ENCODE peak calls at places on chromosomes 16 and 17, in four cellular contexts. L is BE2C, H is foreskin fibroblast, E is choroid plexus epithelial cell. V is an unnamed sample.

GRCh38 chr16:25390761-25391160 is 133.1 kb upstream of the ZKSCAN2 start:
- DNase-seq in L (no peak), H (no peak), E (no peak), V (no peak)

GRCh38 chr17:10600551-10600950 is 51.1 kb upstream of the MYH2 start:
- DNase-seq in L (no peak), H (peak), E (no peak), V (peak)

GRCh38 chr17:70168044-70168978 is 1.0 kb upstream of the KCNJ2 start:
- DNase-seq in L (peak), H (peak), E (peak), V (peak)

GRCh38 chr17:45291170-45291805 is 25.5 kb downstream of the MAP3K14 start:
- DNase-seq in L (no peak), H (no peak), E (peak), V (no peak)

GRCh38 chr16:50954469-50954868 is 196.6 kb downstream of the SALL1 start:
- DNase-seq in L (no peak), H (no peak), E (no peak), V (no peak)

GRCh38 chr16:11395008-11395948 is 50.0 kb downstream of the RMI2 start:
- DNase-seq in L (no peak), H (no peak), E (no peak), V (no peak)

GRCh38 chr16:81539009-81539820 is 94.6 kb downstream of the CMIP start:
- DNase-seq in L (no peak), H (no peak), E (peak), V (peak)

GRCh38 chr17:78144146-78144719 is 2.0 kb upstream of the C17orf99 start:
- DNase-seq in L (peak), H (peak), E (peak), V (peak)

GRCh38 chr17:71032746-71033273 is 863.5 kb downstream of the KCNJ2 start:
- DNase-seq in L (peak), H (no peak), E (no peak), V (no peak)

GRCh38 chr16:72173997-72174396 is 2.0 kb upstream of the PMFBP1 start:
- DNase-seq in L (no peak), H (no peak), E (no peak), V (no peak)

GRCh38 chr17:12727076-12727750 is 61.5 kb downstream of the MYOCD start:
- DNase-seq in L (no peak), H (no peak), E (peak), V (peak)

GRCh38 chr17:57905875-57906455 is 49.2 kb downstream of the CUEDC1 start:
- DNase-seq in L (no peak), H (no peak), E (no peak), V (no peak)

GRCh38 chr17:78341559-78342437 is 18.1 kb downstream of the SOCS3 start:
- DNase-seq in L (peak), H (peak), E (peak), V (peak)

GRCh38 chr17:58513391-58513912 is 986 bp downstream of the MTMR4 start:
- DNase-seq in L (no peak), H (no peak), E (no peak), V (no peak)

GRCh38 chr17:2108170-2108569 is 53.3 kb downstream of the HIC1 start:
- DNase-seq in L (no peak), H (no peak), E (no peak), V (peak)

GRCh38 chr17:72056727-72057290 is 64.0 kb upstream of the SOX9 start:
- DNase-seq in L (no peak), H (no peak), E (no peak), V (no peak)

GRCh38 chr17:82563318-82563717 is 43.8 kb downstream of the FOXK2 start:
- DNase-seq in L (no peak), H (no peak), E (no peak), V (no peak)

GRCh38 chr16:88719933-88720296 is 13.6 kb downstream of the CTU2 start:
- DNase-seq in L (no peak), H (no peak), E (no peak), V (no peak)

GRCh38 chr16:22946433-22946832 is 132.5 kb downstream of the HS3ST2 start:
- DNase-seq in L (no peak), H (no peak), E (no peak), V (no peak)

GRCh38 chr17:73841431-73842060 is 197.3 kb upstream of the SDK2 start:
- DNase-seq in L (peak), H (no peak), E (peak), V (peak)

GRCh38 chr17:75088902-75089417 is 1.2 kb downstream of the SLC16A5 start:
- DNase-seq in L (no peak), H (no peak), E (peak), V (peak)

GRCh38 chr16:27781195-27781524 is 231.2 kb downstream of the KATNIP start:
- DNase-seq in L (no peak), H (no peak), E (peak), V (peak)

GRCh38 chr17:68425979-68426378 is 31.3 kb downstream of the WIPI1 start:
- DNase-seq in L (no peak), H (no peak), E (no peak), V (no peak)

GRCh38 chr16:88747588-88748301 is 37.3 kb downstream of the PIEZO1 start:
- DNase-seq in L (no peak), H (no peak), E (no peak), V (no peak)

GRCh38 chr17:39174907-39175694 is 9.1 kb upstream of the ARL5C start:
- DNase-seq in L (peak), H (no peak), E (peak), V (peak)

DNA sequence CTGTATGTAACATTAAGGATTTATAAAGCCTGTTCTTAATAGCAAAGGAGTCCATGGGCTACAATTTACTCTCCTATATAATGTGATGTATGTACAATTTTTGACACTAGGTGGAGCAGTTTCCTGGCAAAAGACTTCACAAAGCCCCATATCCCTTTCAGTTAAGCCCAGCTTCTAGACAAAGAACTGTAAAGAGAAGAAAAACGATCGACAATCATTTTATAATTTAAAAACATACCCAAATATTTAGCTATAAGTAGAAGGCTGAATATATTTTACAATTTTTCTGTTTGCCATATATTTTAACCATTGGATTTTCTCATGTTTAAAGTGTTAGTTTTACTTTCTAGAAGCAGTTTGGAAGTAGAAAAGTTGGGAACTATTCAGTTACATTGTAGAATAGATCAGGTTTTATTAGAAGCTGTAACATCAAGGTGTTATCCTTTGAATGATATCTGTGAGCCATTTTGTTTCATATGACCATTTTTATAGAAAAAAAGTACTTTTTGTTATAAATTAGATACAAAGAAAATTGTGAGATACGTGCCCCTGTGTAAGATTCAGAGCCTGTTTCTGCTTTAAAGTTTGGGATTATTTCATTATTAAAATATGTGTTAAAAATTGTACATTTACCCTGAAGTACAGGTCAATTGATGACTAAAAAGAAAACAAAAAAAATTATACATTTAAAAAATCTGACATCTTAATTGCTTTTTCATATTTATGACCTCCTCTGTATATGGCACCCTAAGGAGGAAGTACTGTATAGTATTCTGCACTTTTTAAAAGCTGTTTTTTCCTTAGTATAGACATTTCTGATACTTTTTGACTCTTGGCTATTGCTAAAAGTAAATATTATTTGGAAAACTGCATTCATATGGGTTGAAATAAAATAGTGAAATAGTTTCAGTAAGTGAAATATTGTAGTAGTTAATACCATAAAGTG is 46.3 kb downstream of the VMP1 start:
- DNase-seq in L (peak), H (peak), E (peak), V (peak)
- H3K4me3 ChIP-seq in L (no peak), H (no peak), E (no peak), V (peak)

GRCh38 chr16:20806168-20807050 is at the start of the genes ERI2 and REXO5:
- DNase-seq in L (peak), H (peak), E (peak), V (peak)
- TF ChIP-seq CTCF in L (peak), H (peak), E (peak), V (peak)

GRCh38 chr16:67843343-67843765 is 1.2 kb downstream of the THAP11 start:
- DNase-seq in L (peak), H (peak), E (no peak), V (no peak)

GRCh38 chr16:67845291-67846062 is 1.3 kb upstream of the NUTF2 start:
- DNase-seq in L (no peak), H (no peak), E (no peak), V (no peak)

GRCh38 chr16:67842509-67843342 is 606 bp downstream of the THAP11 start:
- DNase-seq in L (peak), H (peak), E (peak), V (peak)

GRCh38 chr16:67846063-67846319 is 742 bp upstream of the NUTF2 start:
- DNase-seq in L (no peak), H (no peak), E (no peak), V (no peak)

DNA sequence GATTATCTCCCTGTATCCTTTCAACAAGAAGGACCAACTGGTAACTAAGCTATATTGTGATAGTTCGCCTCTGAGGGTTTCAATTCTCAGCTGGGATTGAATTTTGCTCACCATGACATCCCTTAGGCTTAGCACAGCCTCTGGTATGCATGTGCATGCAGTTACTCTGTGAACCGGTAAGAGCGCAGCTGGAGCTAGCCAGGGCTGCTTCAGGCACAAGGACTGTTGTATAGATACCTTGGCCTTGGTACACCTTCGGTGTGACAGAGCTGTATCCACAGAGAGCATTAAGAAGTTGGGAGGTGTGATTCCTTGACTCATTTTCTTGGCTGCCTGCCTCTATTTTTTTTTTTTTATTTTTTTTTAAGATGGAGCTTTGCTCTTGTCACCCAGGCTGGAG is 2.3 kb upstream of the NUTF2 start:
- DNase-seq in L (peak), H (peak), E (peak), V (peak)
- H3K4me3 ChIP-seq in L (peak), H (no peak), E (no peak), V (peak)

DNA sequence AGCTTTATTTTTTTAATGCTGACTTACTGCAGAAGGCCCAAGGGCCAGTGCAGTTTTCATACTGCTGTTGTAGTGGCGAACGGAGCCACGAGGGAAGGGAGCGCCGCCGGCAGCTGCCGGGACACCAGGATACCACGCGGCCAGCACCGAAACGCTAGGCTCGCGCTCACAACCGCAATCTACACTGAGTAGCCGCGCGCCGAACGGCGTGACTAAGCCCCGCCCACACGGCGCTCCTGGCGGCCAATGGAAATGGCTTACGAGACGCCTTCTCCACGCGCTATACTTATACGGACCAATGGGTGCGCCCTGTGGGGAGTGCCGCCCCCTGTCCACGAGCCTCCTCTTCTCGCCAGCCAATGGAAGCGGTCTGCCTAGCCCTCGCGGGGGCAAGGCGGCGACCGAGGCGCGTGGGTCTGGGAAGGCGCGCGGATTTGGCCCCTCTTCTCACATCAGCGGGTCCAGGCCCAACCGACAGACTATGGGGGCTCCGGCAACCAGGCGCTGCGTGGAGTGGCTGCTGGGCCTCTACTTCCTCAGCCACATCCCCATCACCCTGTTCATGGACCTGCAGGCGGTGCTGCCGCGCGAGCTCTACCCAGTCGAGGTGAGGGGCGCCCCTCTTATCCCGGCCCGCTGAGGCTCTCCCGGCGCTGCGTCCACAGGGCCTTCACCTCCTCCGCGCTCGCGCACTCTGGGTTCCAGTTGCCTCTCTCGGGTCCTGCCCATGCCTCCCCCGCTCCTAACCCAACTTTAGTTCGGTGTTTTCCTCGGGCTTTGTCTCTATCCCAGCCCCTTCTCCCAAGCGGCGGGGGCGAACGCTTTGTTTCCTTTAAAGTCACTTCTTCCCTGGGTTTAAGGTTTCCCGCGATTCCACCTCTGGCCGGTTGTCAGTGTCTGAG is at the start of gene TMEM97:
- DNase-seq in L (peak), H (peak), E (peak), V (peak)
- TF ChIP-seq CTCF in L (no peak), H (peak), E (peak), V (peak)

GRCh38 chr17:63848834-63849689 is 6.6 kb upstream of the SMARCD2 start:
- DNase-seq in L (no peak), H (peak), E (peak), V (peak)
- H3K4me3 ChIP-seq in L (no peak), H (peak), E (peak), V (peak)

DNA sequence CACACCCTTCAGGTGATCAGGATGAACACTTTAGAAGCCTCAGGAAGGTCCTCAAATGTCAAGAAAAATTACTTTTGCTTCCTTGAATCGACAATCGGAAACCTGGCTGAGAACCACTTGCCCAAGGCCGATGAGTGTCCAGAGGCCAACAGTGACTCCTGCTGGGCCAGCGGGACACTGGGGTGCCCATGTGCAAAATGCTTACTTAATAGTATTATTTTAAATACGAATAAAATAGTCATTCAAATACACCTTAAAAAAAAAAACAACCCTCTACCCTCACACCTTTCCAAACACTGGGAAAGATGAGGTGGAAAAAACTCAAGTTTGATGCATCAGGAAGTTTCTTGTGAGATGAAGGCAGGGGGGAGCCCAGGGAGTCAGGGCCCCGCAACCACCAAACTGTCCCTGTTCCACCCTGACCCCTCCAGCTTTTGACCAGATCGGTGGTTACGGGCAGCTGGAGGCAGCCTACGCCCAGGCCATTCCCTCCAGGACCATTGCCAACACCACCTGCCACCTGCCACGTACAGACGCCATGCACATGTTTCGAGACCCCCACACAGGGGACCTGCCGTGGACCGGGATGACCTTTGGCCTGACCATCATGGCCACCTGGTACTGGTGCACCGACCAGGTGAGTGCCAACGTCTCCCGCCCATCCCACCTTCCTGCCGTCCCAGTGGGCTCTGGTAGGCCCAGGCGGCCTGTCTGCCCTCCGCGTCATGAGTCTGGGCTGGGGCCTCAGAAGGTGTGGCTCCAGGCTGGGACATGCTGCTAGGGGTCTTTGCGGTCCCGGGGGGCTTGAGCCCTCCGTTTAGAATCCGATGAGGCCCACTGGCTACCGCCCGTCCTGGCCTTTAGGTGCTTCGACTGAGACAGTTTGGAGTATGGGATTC is 18.9 kb downstream of the SLC5A10 start:
- DNase-seq in L (no peak), H (no peak), E (no peak), V (no peak)
- TF ChIP-seq CTCF in L (no peak), H (no peak), E (peak), V (peak)

V was measured in fibroblast of mammary gland.